ENCODE peak calls at places on chromosomes 11 and 22, in ten cellular contexts. H, M, U, X, F, Q, W, G, K and V are unnamed samples.

GRCh38 chr22:26589845-26590524 is at the start of gene TPST2:
- DNase-seq in W (peak; percentile 58), Q (peak; percentile 79), X (peak; percentile 81), M (peak; percentile 67), G (peak; percentile 21), F (peak; percentile 70), H (peak; percentile 74), U (peak; percentile 83), K (peak; percentile 72), V (peak; percentile 69)

GRCh38 chr11:28743101-28743550 is 634.9 kb downstream of the METTL15 start:
- DNase-seq in X (no peak), M (no peak), K (no peak), G (no peak), F (peak; percentile 63), H (no peak), Q (no peak), W (peak; percentile 15), U (no peak), V (no peak)

GRCh38 chr11:108592591-108593213 is 866 bp downstream of the EXPH5 start:
- DNase-seq in U (no peak), H (peak; percentile 19), G (no peak), K (peak; percentile 32), W (peak; percentile 9), Q (peak; percentile 30), F (peak; percentile 44), M (peak; percentile 1), X (peak; percentile 16), V (peak; percentile 22)

GRCh38 chr22:37559901-37560681 is at the start of gene CDC42EP1:
- DNase-seq in U (no peak), F (peak; percentile 54), K (no peak), H (no peak), X (no peak), Q (peak; percentile 80), G (no peak), W (no peak), M (no peak), V (no peak)

GRCh38 chr22:50303848-50304527 is 3.5 kb downstream of the PLXNB2 start:
- DNase-seq in K (peak; percentile 67), X (no peak), W (no peak), F (peak; percentile 50), H (no peak), Q (peak; percentile 64), M (no peak), G (peak; percentile 29), U (peak; percentile 38), V (no peak)

GRCh38 chr11:112085822-112086421 is 634 bp downstream of the TIMM8B start:
- DNase-seq in M (peak; percentile 9), K (no peak), H (no peak), X (no peak), W (peak; percentile 37), U (peak; percentile 38), Q (no peak), F (peak; percentile 25), G (no peak), V (no peak)

GRCh38 chr11:120184371-120184945 is 26.4 kb upstream of the OAF start:
- DNase-seq in F (no peak), U (no peak), X (no peak), Q (no peak), M (no peak), W (no peak), H (no peak), K (no peak), G (no peak), V (no peak)

GRCh38 chr11:118437736-118438125 is 1.4 kb downstream of the KMT2A start:
- DNase-seq in M (no peak), X (peak; percentile 14), K (peak; percentile 29), Q (peak; percentile 58), H (no peak), U (peak; percentile 48), G (no peak), F (peak; percentile 44), W (peak; percentile 52), V (peak; percentile 14)

GRCh38 chr11:69642549-69642912 is 1.6 kb downstream of the CCND1 start:
- DNase-seq in W (no peak), K (no peak), H (no peak), G (no peak), X (peak; percentile 37), M (peak; percentile 22), F (no peak), Q (no peak), U (no peak), V (peak; percentile 22)

GRCh38 chr11:68430384-68430783 is 30.2 kb upstream of the PPP6R3 start:
- DNase-seq in H (no peak), U (no peak), W (no peak), G (no peak), Q (no peak), F (no peak), M (no peak), K (no peak), X (no peak), V (no peak)

GRCh38 chr11:34302046-34302921 is 55.5 kb downstream of the ABTB2 start:
- DNase-seq in K (no peak), W (no peak), X (no peak), H (no peak), F (peak; percentile 84), Q (no peak), M (no peak), U (no peak), G (peak; percentile 40), V (no peak)

GRCh38 chr22:40524392-40525249 is 111.9 kb downstream of the MRTFA start:
- DNase-seq in Q (no peak), G (no peak), U (peak; percentile 39), K (no peak), F (peak; percentile 39), H (no peak), M (no peak), X (no peak), W (no peak), V (no peak)

GRCh38 chr11:78195917-78196545 is 7.3 kb downstream of the USP35 start:
- DNase-seq in U (no peak), K (no peak), M (no peak), H (no peak), X (no peak), F (no peak), Q (no peak), G (no peak), W (no peak), V (no peak)

GRCh38 chr11:45885274-45885920 is at the start of gene MAPK8IP1:
- DNase-seq in W (peak; percentile 66), K (peak; percentile 47), F (peak; percentile 41), G (no peak), Q (peak; percentile 65), U (peak; percentile 59), M (peak; percentile 18), X (peak; percentile 64), H (peak; percentile 21), V (peak; percentile 35)

GRCh38 chr11:36657610-36658225 is 59.7 kb upstream of the RAG2 start:
- DNase-seq in G (no peak), U (no peak), Q (no peak), H (no peak), X (no peak), W (no peak), K (no peak), F (no peak), M (no peak), V (no peak)

GRCh38 chr11:68993546-68993945 is 12.8 kb upstream of the MRGPRD start:
- DNase-seq in W (no peak), H (no peak), G (no peak), K (no peak), F (no peak), U (no peak), X (no peak), M (no peak), Q (no peak), V (no peak)

GRCh38 chr11:123640677-123641494 is 13.5 kb downstream of the SCN3B start:
- DNase-seq in W (peak; percentile 52), F (peak; percentile 67), U (peak; percentile 50), Q (peak; percentile 34), H (no peak), G (no peak), X (peak; percentile 21), K (peak; percentile 32), M (peak; percentile 10), V (peak; percentile 31)

GRCh38 chr11:102017029-102017428 is 30.2 kb upstream of the CFAP300 start:
- DNase-seq in Q (no peak), X (no peak), M (no peak), K (no peak), W (no peak), F (no peak), G (no peak), H (no peak), U (no peak), V (no peak)

GRCh38 chr22:40203568-40203967 is 25.8 kb downstream of the TNRC6B start:
- DNase-seq in X (no peak), M (peak; percentile 11), H (no peak), W (peak; percentile 71), Q (no peak), U (peak; percentile 63), K (no peak), G (no peak), F (no peak), V (no peak)

GRCh38 chr11:35087648-35088047 is 51.3 kb upstream of the CD44 start:
- DNase-seq in M (no peak), G (no peak), H (no peak), U (no peak), K (no peak), Q (no peak), F (no peak), W (no peak), X (no peak), V (no peak)

GRCh38 chr11:10096987-10097386 is 197.0 kb downstream of the SBF2 start:
- DNase-seq in G (no peak), Q (no peak), K (no peak), X (no peak), U (no peak), F (no peak), H (no peak), M (no peak), W (no peak), V (no peak)

GRCh38 chr11:116725434-116726221 is 47.2 kb downstream of the BUD13 start:
- DNase-seq in X (no peak), G (no peak), W (no peak), Q (peak; percentile 20), U (no peak), F (no peak), K (no peak), H (no peak), M (no peak), V (no peak)

GRCh38 chr11:72646472-72646871 is 27.8 kb downstream of the PDE2A start:
- DNase-seq in W (no peak), G (no peak), H (no peak), X (no peak), Q (no peak), U (no peak), M (no peak), K (no peak), F (no peak), V (no peak)

GRCh38 chr22:28143961-28144745 is 225.1 kb upstream of the PITPNB start:
- DNase-seq in X (no peak), F (no peak), M (no peak), K (no peak), U (no peak), G (no peak), H (no peak), Q (no peak), W (no peak), V (no peak)

GRCh38 chr22:17396531-17396930 is 27.3 kb downstream of the CECR2 start:
- DNase-seq in U (no peak), G (no peak), F (peak; percentile 35), Q (no peak), W (no peak), H (no peak), K (no peak), M (no peak), X (no peak), V (no peak)